ENCODE peak calls at places on chromosomes 3 and 15, in nine cellular contexts. A is cardiac fibroblast, W is cardiac muscle cell, D is psoas muscle, C is AG10803, U is brain microvascular endothelial cell, E is IMR-90, M is right lobe of liver, V is neural crest cell. G is an unnamed sample.

GRCh38 chr3:143120716-143121239 is 1.2 kb downstream of the CHST2 start:
- DNase-seq in A (peak), W (peak), D (no peak), C (peak), U (peak), E (peak), M (peak), V (peak), G (peak)

GRCh38 chr3:122468896-122469533 is 45.7 kb downstream of the KPNA1 start:
- DNase-seq in A (no peak), W (no peak), D (no peak), C (no peak), U (no peak), E (no peak), M (no peak), V (no peak), G (no peak)

GRCh38 chr3:178300441-178300959 is 235.7 kb upstream of the KCNMB2 start:
- DNase-seq in A (no peak), W (no peak), D (no peak), C (no peak), U (no peak), E (no peak), M (no peak), V (no peak), G (no peak)

GRCh38 chr3:101780661-101781060 is 1.6 kb downstream of the NXPE3 start:
- DNase-seq in A (peak), W (no peak), D (no peak), C (peak), U (peak), E (peak), M (no peak), V (no peak), G (peak)

GRCh38 chr15:99106417-99107220 is 1.7 kb downstream of the SYNM start:
- DNase-seq in A (peak), W (no peak), D (peak), C (no peak), U (peak), E (peak), M (no peak), V (no peak), G (no peak)

GRCh38 chr3:71684752-71685151 is 40.5 kb downstream of the EIF4E3 start:
- DNase-seq in A (peak), W (no peak), D (no peak), C (peak), U (peak), E (peak), M (no peak), V (no peak), G (peak)

GRCh38 chr3:70889162-70890045 is 577.0 kb upstream of the MDFIC2 start:
- DNase-seq in A (peak), W (no peak), D (no peak), C (peak), U (peak), E (peak), M (no peak), V (no peak), G (no peak)

GRCh38 chr3:180265551-180265950 is 228.8 kb upstream of the PEX5L start:
- DNase-seq in A (no peak), W (no peak), D (no peak), C (peak), U (no peak), E (peak), M (no peak), V (no peak), G (peak)

GRCh38 chr3:79661866-79662265 is 105.9 kb downstream of the ROBO1 start:
- DNase-seq in A (no peak), W (no peak), D (no peak), C (no peak), U (no peak), E (no peak), M (no peak), V (no peak), G (no peak)

GRCh38 chr15:62391565-62392262 is 226.6 kb upstream of the C2CD4B start:
- DNase-seq in A (peak), W (peak), D (peak), C (peak), U (no peak), E (peak), M (peak), V (peak), G (peak)

GRCh38 chr3:45084820-45085816 is 59.0 kb downstream of the CLEC3B start:
- DNase-seq in A (peak), W (no peak), D (no peak), C (peak), U (peak), E (peak), M (no peak), V (no peak), G (peak)

GRCh38 chr15:40339621-40339945 is 1.2 kb downstream of the CCDC9B start:
- DNase-seq in A (no peak), W (no peak), D (no peak), C (no peak), U (no peak), E (no peak), M (no peak), V (no peak), G (no peak)

GRCh38 chr3:51678685-51679084 is 7.6 kb downstream of the TEX264 start:
- DNase-seq in A (no peak), W (no peak), D (peak), C (no peak), U (no peak), E (no peak), M (no peak), V (no peak), G (no peak)

GRCh38 chr3:188633206-188633605 is 479.2 kb downstream of the LPP start:
- DNase-seq in A (no peak), W (no peak), D (no peak), C (no peak), U (no peak), E (no peak), M (no peak), V (no peak), G (no peak)

GRCh38 chr3:46186856-46187700 is 21.0 kb downstream of the CCR1 start:
- DNase-seq in A (no peak), W (no peak), D (no peak), C (no peak), U (no peak), E (no peak), M (no peak), V (no peak), G (no peak)

GRCh38 chr3:46191730-46192129 is 16.4 kb downstream of the CCR1 start:
- DNase-seq in A (no peak), W (no peak), D (no peak), C (no peak), U (no peak), E (no peak), M (no peak), V (no peak), G (no peak)

GRCh38 chr3:46188708-46189107 is 19.4 kb downstream of the CCR1 start:
- DNase-seq in A (no peak), W (no peak), D (no peak), C (no peak), U (no peak), E (no peak), M (no peak), V (no peak), G (no peak)

GRCh38 chr3:46184469-46184868 is 23.6 kb downstream of the CCR1 start:
- DNase-seq in A (peak), W (no peak), D (no peak), C (peak), U (peak), E (peak), M (no peak), V (no peak), G (peak)

DNA sequence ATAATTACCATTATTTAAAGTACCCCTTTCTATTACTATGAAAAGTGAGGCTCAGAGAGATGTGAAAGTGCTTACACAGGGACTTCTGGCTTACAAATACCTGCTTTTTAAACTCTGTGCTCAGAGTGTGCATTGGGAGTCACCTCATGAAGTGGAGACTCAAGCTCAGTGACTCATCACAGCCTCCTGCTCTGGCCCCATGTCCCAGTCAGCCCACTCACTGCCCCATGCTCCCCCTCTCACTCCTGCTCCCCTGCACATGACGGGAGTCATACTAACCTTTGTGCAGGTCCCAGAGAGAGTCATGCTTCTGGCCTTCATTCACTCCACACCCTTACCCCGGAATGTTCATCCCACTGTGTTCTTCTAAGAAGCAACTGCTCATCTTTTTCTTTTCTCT is 20.2 kb downstream of the CCR1 start:
- DNase-seq in A (peak), W (no peak), D (no peak), C (peak), U (peak), E (peak), M (no peak), V (no peak), G (peak)
- TF ChIP-seq CTCF in A (no peak), W (no peak), D (no peak), C (no peak), U (no peak), E (no peak), M (no peak), V (no peak), G (no peak)

DNA sequence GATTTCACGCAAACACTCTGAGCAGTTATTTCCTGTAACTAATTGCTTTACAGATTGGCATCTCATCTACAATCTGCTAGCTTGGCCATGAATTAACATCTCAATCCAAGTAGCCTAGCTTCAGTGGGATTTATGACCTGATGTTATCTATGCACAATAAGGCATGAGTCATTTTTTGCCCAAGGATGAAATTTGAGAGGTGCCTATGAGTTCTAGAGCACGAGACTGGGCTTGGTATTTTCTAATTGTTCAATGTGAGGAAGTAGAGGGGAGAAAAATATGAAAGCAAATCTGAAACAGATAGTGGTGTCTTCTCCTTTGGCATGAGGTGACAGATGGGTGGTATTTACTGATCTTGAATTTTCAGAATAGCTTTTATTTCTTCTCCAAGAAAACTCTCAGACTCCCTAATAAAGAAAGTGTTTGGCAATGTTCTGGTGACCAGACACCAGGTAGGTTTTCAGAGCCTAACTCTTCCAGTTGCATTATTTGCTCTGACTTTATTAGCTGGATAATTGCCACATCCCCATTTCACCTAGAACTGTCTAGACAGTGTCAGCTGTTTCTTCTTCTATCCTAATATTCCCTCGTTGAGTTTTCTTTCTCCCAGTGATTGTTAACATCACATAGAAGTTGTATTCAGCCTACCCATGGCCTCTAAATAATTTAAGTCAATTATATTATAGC is 301.0 kb upstream of the UMPS start:
- DNase-seq in A (peak), W (no peak), D (no peak), C (peak), U (peak), E (peak), M (no peak), V (no peak), G (peak)
- TF ChIP-seq CTCF in A (no peak), W (no peak), D (no peak), C (no peak), U (no peak), E (no peak), M (no peak), V (no peak), G (no peak)

GRCh38 chr3:95272791-95273190 is 1209.9 kb downstream of the NSUN3 start:
- DNase-seq in A (no peak), W (no peak), D (no peak), C (no peak), U (no peak), E (no peak), M (no peak), V (no peak), G (no peak)
- TF ChIP-seq CTCF in A (no peak), W (no peak), D (no peak), C (no peak), U (no peak), E (no peak), M (no peak), V (no peak), G (no peak)

GRCh38 chr3:47378869-47379268 is 2.0 kb upstream of the PTPN23 start:
- DNase-seq in A (no peak), W (no peak), D (no peak), C (no peak), U (no peak), E (no peak), M (no peak), V (no peak), G (no peak)

GRCh38 chr3:47381317-47382157 is 716 bp downstream of the PTPN23 start:
- DNase-seq in A (peak), W (peak), D (peak), C (peak), U (peak), E (peak), M (peak), V (peak), G (peak)

GRCh38 chr3:47379488-47379899 is 1.3 kb upstream of the PTPN23 start:
- DNase-seq in A (no peak), W (no peak), D (no peak), C (no peak), U (no peak), E (no peak), M (peak), V (no peak), G (no peak)

GRCh38 chr3:47380026-47380600 is 708 bp upstream of the PTPN23 start:
- DNase-seq in A (no peak), W (no peak), D (no peak), C (no peak), U (no peak), E (no peak), M (no peak), V (no peak), G (no peak)

GRCh38 chr3:47380601-47381316 is at the start of gene PTPN23:
- DNase-seq in A (peak), W (peak), D (peak), C (peak), U (peak), E (peak), M (peak), V (peak), G (peak)
- TF ChIP-seq CTCF in A (no peak), W (peak), D (no peak), C (no peak), U (no peak), E (no peak), M (no peak), V (no peak), G (no peak)

GRCh38 chr3:31449318-31449717 is 83.4 kb upstream of the STT3B start:
- DNase-seq in A (no peak), W (no peak), D (no peak), C (no peak), U (no peak), E (no peak), M (no peak), V (no peak), G (no peak)

GRCh38 chr3:31450345-31450744 is 82.4 kb upstream of the STT3B start:
- DNase-seq in A (no peak), W (no peak), D (no peak), C (no peak), U (no peak), E (no peak), M (no peak), V (no peak), G (no peak)

GRCh38 chr3:31448882-31449243 is 83.9 kb upstream of the STT3B start:
- DNase-seq in A (no peak), W (no peak), D (no peak), C (no peak), U (no peak), E (no peak), M (no peak), V (no peak), G (no peak)

GRCh38 chr3:31446411-31446810 is 86.3 kb upstream of the STT3B start:
- DNase-seq in A (no peak), W (no peak), D (no peak), C (no peak), U (no peak), E (no peak), M (no peak), V (no peak), G (no peak)

DNA sequence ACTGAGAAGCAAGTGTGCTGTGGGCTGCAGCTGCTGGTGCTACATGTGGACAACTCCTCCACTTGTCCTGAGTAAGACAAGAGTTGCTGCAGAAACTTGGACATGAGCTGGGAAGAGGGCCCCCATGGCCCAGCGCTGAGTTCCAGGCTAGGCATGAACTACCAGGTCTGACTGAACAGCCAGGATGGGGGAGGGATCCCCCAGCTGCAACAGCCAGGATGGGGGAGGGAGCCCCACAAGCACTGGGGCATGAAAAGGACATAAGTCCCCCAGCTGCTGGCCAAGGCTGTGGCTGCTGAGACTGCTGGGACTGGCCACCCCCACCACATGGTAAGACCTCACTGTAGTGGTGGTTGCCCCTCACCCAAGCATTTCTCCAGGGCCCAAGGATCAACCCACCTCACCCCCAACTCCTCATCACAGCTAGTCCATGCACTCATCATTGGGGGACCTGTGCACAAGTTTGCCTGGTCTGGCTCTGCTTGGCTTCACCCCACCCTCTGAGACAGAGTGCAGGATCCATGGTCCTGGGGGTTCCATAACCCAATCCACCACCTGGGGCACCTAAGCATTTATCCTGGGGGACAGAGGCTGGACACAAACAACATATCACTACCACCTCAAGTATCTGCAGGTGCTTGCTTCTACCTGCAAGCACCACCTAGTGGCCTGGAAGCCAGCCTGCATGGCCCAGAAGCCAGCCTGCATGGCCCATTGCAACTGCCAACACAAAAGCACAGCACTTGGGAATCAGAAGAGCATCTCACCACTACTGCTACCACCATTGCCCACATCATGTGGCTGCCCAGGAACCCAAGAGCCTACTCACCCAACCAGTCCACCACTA is 84.5 kb upstream of the STT3B start:
- DNase-seq in A (peak), W (no peak), D (no peak), C (no peak), U (no peak), E (peak), M (peak), V (no peak), G (no peak)
- TF ChIP-seq CTCF in A (peak), W (peak), D (no peak), C (peak), U (peak), E (peak), M (peak), V (peak), G (peak)

GRCh38 chr15:67838789-67839332 is 984 bp downstream of the RNU6-1 start:
- DNase-seq in A (peak), W (peak), D (peak), C (peak), U (no peak), E (no peak), M (peak), V (no peak), G (no peak)
- TF ChIP-seq CTCF in A (no peak), W (no peak), D (no peak), C (no peak), U (no peak), E (no peak), M (peak), V (peak), G (no peak)

G was measured in HFFc6.